ENCODE peak calls at places on chromosomes 6 and 20, in nine cellular contexts. R is right lobe of liver; P is endodermal cell; V is CD8-positive, alpha-beta T cell; W is hepatocyte; H is neural progenitor cell; J is A549; I is heart right ventricle; U is lung. G is an unnamed sample.

GRCh38 chr6:33595001-33595846 is 15.1 kb upstream of the BAK1 start:
- DNase-seq in I (no peak), U (no peak), W (no peak), H (peak; percentile 37), V (no peak), J (no peak), R (no peak), P (no peak), G (no peak)

GRCh38 chr20:34579936-34580587 is 21.5 kb downstream of the MAP1LC3A start:
- DNase-seq in W (no peak), R (no peak), H (no peak), U (no peak), J (no peak), I (no peak), V (no peak), P (no peak), G (no peak)

GRCh38 chr6:47404436-47404835 is 73.2 kb upstream of the CD2AP start:
- DNase-seq in U (no peak), V (no peak), P (no peak), H (no peak), I (no peak), W (no peak), J (no peak), R (no peak), G (no peak)

GRCh38 chr6:75144396-75144795 is 61.5 kb downstream of the COL12A1 start:
- DNase-seq in U (no peak), R (no peak), W (no peak), H (no peak), V (no peak), P (no peak), J (no peak), I (no peak), G (no peak)

GRCh38 chr6:89310929-89311328 is 4.2 kb downstream of the GABRR2 start:
- DNase-seq in H (peak; percentile 49), V (no peak), I (no peak), R (no peak), U (no peak), P (no peak), W (peak; percentile 53), J (no peak), G (no peak)

GRCh38 chr6:45472383-45472782 is 94.6 kb upstream of the SUPT3H start:
- DNase-seq in V (no peak), H (no peak), P (no peak), J (no peak), U (no peak), W (no peak), I (peak; percentile 23), R (no peak), G (no peak)

GRCh38 chr6:22904413-22904812 is 335.0 kb downstream of the HDGFL1 start:
- DNase-seq in V (no peak), P (no peak), W (no peak), H (no peak), J (no peak), U (no peak), R (no peak), I (no peak), G (peak; percentile 11)

GRCh38 chr6:127391019-127391974 is 47.9 kb upstream of the ECHDC1 start:
- DNase-seq in I (no peak), U (no peak), R (no peak), J (no peak), W (no peak), H (no peak), V (no peak), P (no peak), G (no peak)

GRCh38 chr6:152401978-152402377 is 235.2 kb downstream of the SYNE1 start:
- DNase-seq in H (no peak), W (no peak), V (no peak), U (no peak), I (no peak), R (no peak), P (no peak), J (peak; percentile 74), G (no peak)

GRCh38 chr6:117396228-117396627 is 29.5 kb downstream of the ROS1 start:
- DNase-seq in V (no peak), W (no peak), J (no peak), I (no peak), H (no peak), R (no peak), U (no peak), P (no peak), G (no peak)

GRCh38 chr20:64100946-64101688 is 6.2 kb downstream of the NPBWR2 start:
- DNase-seq in P (no peak), I (no peak), V (no peak), R (no peak), W (no peak), J (no peak), H (no peak), U (no peak), G (no peak)

GRCh38 chr6:167079853-167080297 is 43.0 kb upstream of the CCR6 start:
- DNase-seq in R (no peak), W (no peak), J (no peak), I (no peak), U (no peak), H (no peak), V (no peak), P (no peak), G (no peak)

GRCh38 chr6:72422126-72422680 is 199.7 kb upstream of the KCNQ5 start:
- DNase-seq in V (no peak), J (no peak), H (no peak), W (no peak), R (no peak), U (no peak), P (no peak), I (no peak), G (no peak)

GRCh38 chr6:89984926-89985743 is 90.9 kb downstream of the GJA10 start:
- DNase-seq in I (peak; percentile 93), V (no peak), H (peak; percentile 43), P (no peak), W (peak; percentile 28), J (no peak), U (peak; percentile 54), R (peak; percentile 44), G (peak; percentile 33)

GRCh38 chr20:433300-433975 is 25.3 kb downstream of the RBCK1 start:
- DNase-seq in U (no peak), H (no peak), R (no peak), V (peak; percentile 43), W (no peak), J (no peak), P (no peak), I (no peak), G (no peak)

GRCh38 chr20:20593447-20594170 is 118.8 kb downstream of the RALGAPA2 start:
- DNase-seq in H (peak; percentile 87), U (no peak), W (peak; percentile 73), P (peak; percentile 84), V (no peak), J (peak; percentile 51), R (no peak), I (no peak), G (no peak)

GRCh38 chr20:48826883-48827771 is 672 bp downstream of the PREX1 start:
- DNase-seq in V (no peak), W (no peak), I (no peak), U (no peak), J (no peak), R (peak; percentile 42), P (peak; percentile 78), H (peak; percentile 79), G (peak; percentile 16)

GRCh38 chr6:20211941-20212391 is 303 bp downstream of the MBOAT1 start:
- DNase-seq in V (no peak), U (no peak), P (peak; percentile 86), R (peak; percentile 70), J (peak; percentile 28), W (peak; percentile 78), I (no peak), H (peak; percentile 56), G (peak; percentile 62)

GRCh38 chr6:7157752-7158616 is 50.2 kb downstream of the RREB1 start:
- DNase-seq in H (no peak), I (no peak), P (peak; percentile 70), J (no peak), R (no peak), U (no peak), W (no peak), V (no peak), G (no peak)
- H3K4me1 ChIP-seq in H (peaks cover 28% of the 10 kb centered on the region), I (peaks cover 87% of the 10 kb centered on the region), P (peaks cover 14% of the 10 kb centered on the region), J (peaks cover 25% of the 10 kb centered on the region), R (peaks cover 53% of the 10 kb centered on the region), U (peaks cover 12% of the 10 kb centered on the region), W (peaks cover 23% of the 10 kb centered on the region), V (peaks cover 40% of the 10 kb centered on the region), G (peaks cover 84% of the 10 kb centered on the region)

DNA sequence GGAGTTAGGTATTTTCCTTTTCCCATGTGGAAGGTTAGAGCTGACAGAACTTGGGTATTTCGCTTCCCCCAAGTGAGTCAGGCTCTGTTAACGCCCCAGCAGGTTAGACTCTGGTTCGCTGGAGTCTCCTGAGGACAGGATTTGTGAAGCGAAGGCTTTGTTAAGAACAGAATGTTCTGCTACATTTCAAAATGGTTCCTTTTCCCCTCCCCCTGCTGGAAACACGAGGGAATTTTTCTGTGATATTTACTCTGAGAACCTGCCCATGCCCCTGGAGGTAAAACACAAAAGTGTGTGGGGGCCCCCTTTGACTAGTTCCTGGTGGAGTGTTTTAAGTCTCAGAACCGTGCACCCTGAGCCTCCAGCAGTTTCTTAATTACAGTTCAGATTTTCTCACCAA is 731.4 kb upstream of the CITED2 start:
- DNase-seq in I (no peak), U (no peak), J (peak; percentile 2), W (peak; percentile 43), R (no peak), V (no peak), H (peak; percentile 55), P (peak; percentile 74), G (peak; percentile 19)
- TF ChIP-seq CTCF in I (no peak), U (no peak), J (no peak), W (peak; percentile 27), R (peak; percentile 24), V (no peak), H (peak; percentile 55), P (peak; percentile 71), G (peak; percentile 40)

DNA sequence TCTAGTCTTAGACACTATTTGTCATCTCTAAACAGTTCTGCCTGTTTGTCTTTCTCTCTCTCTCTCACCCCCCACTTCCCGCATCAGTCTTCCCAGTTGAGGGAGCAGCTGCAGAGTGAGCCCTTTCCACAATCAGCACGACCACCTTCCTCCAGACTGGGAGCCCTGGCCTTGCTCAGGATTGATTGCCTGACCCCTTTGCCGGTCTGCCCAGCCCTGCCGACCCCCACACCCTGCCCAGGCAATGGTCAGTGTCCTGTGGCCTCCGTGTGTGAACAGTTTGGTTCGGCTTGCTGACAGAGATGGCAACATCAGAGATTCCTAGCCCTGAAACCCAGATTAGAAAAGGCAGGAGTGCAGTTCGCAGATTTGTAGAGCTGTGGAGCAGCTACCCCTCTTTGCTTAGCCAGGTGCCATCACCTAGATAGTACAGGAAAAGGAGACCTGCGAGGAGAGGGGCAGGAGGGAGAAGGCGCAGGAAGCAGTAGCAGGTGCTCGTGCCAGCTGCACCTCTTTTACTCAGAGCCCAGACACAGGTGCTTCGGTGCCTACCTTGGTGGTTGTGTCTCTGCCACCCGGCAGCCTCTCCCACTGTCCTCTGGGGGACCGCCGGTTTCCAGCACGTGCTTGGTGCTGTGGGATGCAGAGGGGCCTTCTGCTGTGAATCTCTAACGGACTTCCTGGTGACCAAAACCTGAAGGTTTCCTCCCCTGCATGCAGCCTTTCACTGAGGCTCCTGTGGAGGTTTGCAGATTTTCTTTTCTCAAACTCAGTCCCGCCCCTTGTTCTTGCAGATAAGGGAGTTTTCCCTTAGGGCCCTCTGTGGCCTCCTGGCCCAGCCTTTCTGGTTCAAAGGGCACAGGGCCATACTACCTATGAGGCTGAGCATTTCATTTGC is 92.4 kb downstream of the SCML4 start:
- DNase-seq in W (peak; percentile 27), J (no peak), H (no peak), R (no peak), U (no peak), I (no peak), V (no peak), P (peak; percentile 44), G (peak; percentile 46)
- H3K4me1 ChIP-seq in W (peaks cover 5% of the 10 kb centered on the region), J (no peaks in the 10 kb centered on the region), H (peaks cover 8% of the 10 kb centered on the region), R (peaks cover 4% of the 10 kb centered on the region), U (peaks cover 3% of the 10 kb centered on the region), I (no peaks in the 10 kb centered on the region), V (peaks cover 82% of the 10 kb centered on the region), P (no peaks in the 10 kb centered on the region), G (peaks cover 23% of the 10 kb centered on the region)

GRCh38 chr6:3615391-3616380 is 135.8 kb downstream of the PXDC1 start:
- DNase-seq in H (no peak), R (no peak), J (no peak), P (peak; percentile 33), W (no peak), U (no peak), V (no peak), I (no peak), G (no peak)
- TF ChIP-seq CTCF in H (no peak), R (no peak), J (peak; percentile 10), P (no peak), W (no peak), U (no peak), V (no peak), I (no peak), G (no peak)

G was measured in body of pancreas.